ENCODE peak calls at places on chromosomes 1 and 21, in six cellular contexts. I is mucosa of descending colon, O is GM12865, P is Calu3, R is IMR-90, C is left ventricle myocardium inferior. W is an unnamed sample.

GRCh38 chr21:38221594-38221993 is 35.2 kb upstream of the KCNJ15 start:
- DNase-seq in I (no peak), O (no peak), P (no peak), R (no peak), C (no peak), W (peak; percentile 15)

GRCh38 chr1:184892116-184892515 is 82.2 kb downstream of the NIBAN1 start:
- DNase-seq in I (no peak), O (peak; percentile 67), P (no peak), R (peak; percentile 27), C (no peak), W (no peak)

GRCh38 chr1:222546091-222546490 is 1.8 kb downstream of the HHIPL2 start:
- DNase-seq in I (no peak), O (no peak), P (no peak), R (no peak), C (no peak), W (no peak)

GRCh38 chr1:234154320-234155251 is 218.7 kb upstream of the COA6 start:
- DNase-seq in I (peak; percentile 30), O (peak; percentile 80), P (peak; percentile 47), R (peak; percentile 73), C (no peak), W (peak; percentile 77)

GRCh38 chr1:112337028-112337531 is 58.9 kb upstream of the CTTNBP2NL start:
- DNase-seq in I (no peak), O (peak; percentile 54), P (peak; percentile 17), R (peak; percentile 31), C (peak; percentile 54), W (peak; percentile 64)

GRCh38 chr1:8249838-8250237 is 68.1 kb upstream of the SLC45A1 start:
- DNase-seq in I (no peak), O (no peak), P (no peak), R (no peak), C (no peak), W (no peak)

GRCh38 chr1:84505167-84506001 is 802 bp upstream of the SPATA1 start:
- DNase-seq in I (peak; percentile 31), O (peak; percentile 23), P (no peak), R (peak; percentile 42), C (peak; percentile 74), W (peak; percentile 71)

GRCh38 chr21:27513016-27513415 is 546.1 kb upstream of the ADAMTS5 start:
- DNase-seq in I (no peak), O (no peak), P (no peak), R (no peak), C (no peak), W (peak; percentile 29)

GRCh38 chr21:31878831-31879230 is 6.0 kb downstream of the HUNK start:
- DNase-seq in I (no peak), O (no peak), P (no peak), R (no peak), C (no peak), W (no peak)

GRCh38 chr1:176779655-176780328 is 316.8 kb downstream of the PAPPA2 start:
- DNase-seq in I (no peak), O (no peak), P (no peak), R (no peak), C (no peak), W (no peak)

GRCh38 chr1:29416825-29417557 is 180.7 kb downstream of the PTPRU start:
- DNase-seq in I (no peak), O (no peak), P (no peak), R (no peak), C (no peak), W (peak; percentile 59)

GRCh38 chr1:239308701-239309333 is 77.6 kb upstream of the CHRM3 start:
- DNase-seq in I (peak; percentile 78), O (peak; percentile 26), P (peak; percentile 7), R (no peak), C (no peak), W (no peak)

GRCh38 chr21:41958886-41959563 is 5.2 kb upstream of the C2CD2 start:
- DNase-seq in I (no peak), O (no peak), P (peak; percentile 34), R (no peak), C (no peak), W (no peak)

GRCh38 chr1:54256756-54257155 is 56.8 kb downstream of the MRPL37 start:
- DNase-seq in I (no peak), O (no peak), P (no peak), R (no peak), C (no peak), W (no peak)

GRCh38 chr1:159141584-159142518 is 29.6 kb upstream of the CADM3 start:
- DNase-seq in I (no peak), O (peak; percentile 5), P (no peak), R (peak; percentile 60), C (no peak), W (peak; percentile 47)

GRCh38 chr1:98327151-98327918 is 334.2 kb upstream of the SNX7 start:
- DNase-seq in I (no peak), O (no peak), P (no peak), R (peak; percentile 84), C (no peak), W (peak; percentile 57)

GRCh38 chr1:159892944-159893343 is 7.0 kb downstream of the CFAP45 start:
- DNase-seq in I (peak; percentile 42), O (no peak), P (peak; percentile 40), R (no peak), C (no peak), W (no peak)

GRCh38 chr1:116314305-116314919 is 58.6 kb upstream of the ATP1A1 start:
- DNase-seq in I (no peak), O (no peak), P (no peak), R (no peak), C (peak; percentile 23), W (peak; percentile 24)

GRCh38 chr1:171674443-171675405 is 22.2 kb upstream of the MYOC start:
- DNase-seq in I (no peak), O (no peak), P (no peak), R (no peak), C (no peak), W (no peak)

GRCh38 chr1:168635129-168635528 is 58.7 kb downstream of the XCL1 start:
- DNase-seq in I (no peak), O (no peak), P (no peak), R (no peak), C (no peak), W (no peak)

GRCh38 chr1:168636642-168637111 is 60.3 kb downstream of the XCL1 start:
- DNase-seq in I (peak; percentile 15), O (no peak), P (peak; percentile 65), R (no peak), C (no peak), W (peak; percentile 71)

GRCh38 chr1:168636200-168636599 is 59.8 kb downstream of the XCL1 start:
- DNase-seq in I (peak; percentile 12), O (no peak), P (peak; percentile 34), R (no peak), C (no peak), W (peak; percentile 25)

GRCh38 chr1:168638884-168639283 is 62.5 kb downstream of the XCL1 start:
- DNase-seq in I (no peak), O (no peak), P (no peak), R (no peak), C (no peak), W (no peak)

DNA sequence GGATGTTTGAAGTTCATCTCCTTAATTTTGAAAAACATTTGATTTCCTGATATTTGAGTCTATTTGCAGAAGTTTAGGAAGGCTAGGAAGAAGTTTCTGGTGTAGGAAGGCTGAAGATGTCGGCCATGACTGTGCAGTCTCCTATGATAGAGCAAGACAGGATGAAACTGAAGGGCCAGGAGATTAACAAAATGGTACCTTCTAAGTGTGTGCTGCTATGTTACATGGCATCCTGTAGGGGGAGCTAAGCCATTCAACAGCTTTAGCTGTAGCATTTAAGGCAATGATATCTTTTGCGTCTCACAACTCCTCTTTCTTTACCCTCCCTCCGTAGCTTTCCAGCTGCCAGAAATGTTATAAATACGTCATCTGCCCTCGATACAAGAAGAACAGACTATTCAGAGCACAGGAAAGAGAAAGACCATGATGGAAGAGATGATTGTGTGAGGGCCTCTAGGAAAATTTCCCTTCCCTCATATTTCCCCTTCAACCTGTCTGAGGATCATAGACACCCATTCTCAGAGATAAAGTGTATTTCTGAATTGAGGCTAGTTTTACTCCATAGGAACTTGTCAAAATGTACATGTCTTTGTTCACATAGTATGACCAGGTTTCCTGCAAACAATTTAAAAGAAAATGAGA is 61.1 kb downstream of the XCL1 start:
- DNase-seq in I (no peak), O (peak; percentile 64), P (peak; percentile 18), R (peak; percentile 38), C (no peak), W (peak; percentile 61)
- TF ChIP-seq CTCF in I (peak; percentile 55), O (peak; percentile 77), P (peak; percentile 49), R (peak; percentile 52), C (peak; percentile 64), W (peak; percentile 77)

DNA sequence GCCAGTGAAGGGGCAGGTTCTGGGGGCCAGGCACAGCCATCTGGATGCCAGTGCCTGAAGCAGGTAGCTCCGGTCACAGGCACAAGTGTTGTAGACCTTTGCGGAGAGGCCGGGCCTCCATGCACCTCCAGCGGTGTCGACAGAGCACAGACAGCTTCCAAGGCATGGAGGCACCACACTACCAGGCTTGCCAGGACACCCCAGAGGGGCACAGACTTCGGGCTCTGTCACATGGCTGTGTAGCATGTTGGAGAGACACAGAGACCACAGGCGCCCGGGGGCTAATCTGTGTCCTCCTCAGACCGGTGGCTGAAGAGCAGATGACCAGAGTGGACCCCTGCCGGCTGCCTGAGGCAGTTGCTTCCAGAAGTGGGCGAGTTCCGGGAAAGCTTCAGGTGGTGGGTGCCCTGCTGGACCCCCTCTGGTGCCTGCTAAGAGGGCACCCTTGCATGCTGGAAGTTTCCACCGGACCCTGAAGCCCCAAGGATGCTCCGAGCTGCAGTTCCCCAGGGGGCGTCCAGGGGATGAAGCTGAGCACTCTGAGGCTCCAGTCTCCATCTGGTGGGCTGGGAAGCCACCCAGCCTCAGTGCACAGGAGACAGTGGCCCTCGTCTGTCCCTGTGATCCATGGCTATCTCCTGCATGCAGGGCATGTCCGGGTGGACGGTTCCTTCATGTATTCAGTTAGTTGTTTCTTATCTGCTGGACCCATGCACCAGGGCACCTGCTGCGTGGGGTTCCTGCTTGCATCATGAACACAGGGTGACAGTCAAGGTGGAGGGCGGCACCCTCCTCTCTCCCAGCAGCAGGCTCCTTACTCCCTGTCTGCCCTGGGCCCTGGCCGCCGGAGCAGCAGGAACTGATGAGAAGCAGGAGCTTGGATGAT is 82.4 kb downstream of the OBSCN start:
- DNase-seq in I (no peak), O (no peak), P (no peak), R (no peak), C (no peak), W (no peak)
- TF ChIP-seq CTCF in I (no peak), O (no peak), P (no peak), R (no peak), C (no peak), W (no peak)

DNA sequence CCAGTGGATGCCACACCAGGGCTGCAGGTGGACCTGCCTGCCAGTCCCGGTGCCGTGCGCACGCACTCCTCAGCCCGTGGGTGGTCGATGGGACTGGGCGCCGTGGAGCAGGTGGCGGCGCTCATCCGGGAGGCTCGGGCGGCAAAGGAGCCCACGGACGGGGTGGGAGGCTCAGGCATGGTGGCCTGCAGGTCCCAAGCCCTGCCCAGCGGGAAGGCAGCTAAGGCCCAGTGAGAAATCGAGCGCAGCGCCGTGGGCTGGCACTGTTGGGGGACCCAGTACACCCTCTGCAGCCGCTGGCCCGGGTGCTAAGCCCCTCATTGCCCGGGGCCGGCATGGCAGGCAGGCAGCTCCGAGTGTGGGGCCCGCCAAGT is 1171.8 kb upstream of the B3GALT2 start:
- DNase-seq in I (no peak), O (no peak), P (no peak), R (no peak), C (no peak), W (no peak)
- TF ChIP-seq CTCF in I (no peak), O (no peak), P (no peak), R (no peak), C (no peak), W (no peak)

DNA sequence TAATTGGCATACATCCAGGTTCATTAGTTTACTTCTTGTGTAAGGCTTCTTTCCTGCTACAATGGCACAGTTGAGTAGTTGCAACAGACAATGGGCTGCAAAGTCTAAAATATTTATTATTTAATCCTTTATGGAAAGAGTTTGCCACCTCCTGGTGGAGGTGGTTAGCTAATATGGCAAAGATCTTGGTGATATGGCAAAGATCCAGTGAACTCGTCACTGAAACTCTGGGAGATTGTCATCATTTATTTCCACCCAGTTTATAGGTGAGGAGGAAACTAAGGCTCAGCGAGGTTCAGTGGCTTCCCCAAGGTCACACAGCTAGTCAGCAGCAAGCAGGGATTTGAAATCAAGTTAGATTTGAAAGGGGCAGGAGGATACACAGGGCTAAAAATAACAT is 16.1 kb upstream of the IFFO2 start:
- DNase-seq in I (peak; percentile 39), O (no peak), P (peak; percentile 28), R (peak; percentile 26), C (no peak), W (peak; percentile 44)
- TF ChIP-seq CTCF in I (no peak), O (peak; percentile 19), P (no peak), R (peak; percentile 43), C (peak; percentile 55), W (peak; percentile 27)